ENCODE peak calls at places on chromosomes 11 and 22, in seven cellular contexts. One of them, this sample, is unnamed.

GRCh38 chr22:31661851-31662667 is at the start of gene PISD:
- DNase-seq in A172: peak
- DNase-seq in MV-4-11: peak
- DNase-seq in kidney tubule cell: peak
- DNase-seq in occipital lobe: peak
- DNase-seq in colonic mucosa: peak
- DNase-seq in left ventricle myocardium superior: peak
- DNase-seq in this sample: peak

GRCh38 chr11:2142762-2143202 is 3.6 kb upstream of the IGF2 start:
- DNase-seq in A172: peak
- DNase-seq in MV-4-11: no peak
- DNase-seq in kidney tubule cell: peak
- DNase-seq in occipital lobe: no peak
- DNase-seq in colonic mucosa: no peak
- DNase-seq in left ventricle myocardium superior: no peak
- DNase-seq in this sample: peak

GRCh38 chr11:63508009-63508408 is 2.1 kb downstream of the LGALS12 start:
- DNase-seq in A172: peak
- DNase-seq in MV-4-11: peak
- DNase-seq in kidney tubule cell: peak
- DNase-seq in occipital lobe: peak
- DNase-seq in colonic mucosa: peak
- DNase-seq in left ventricle myocardium superior: peak
- DNase-seq in this sample: no peak

GRCh38 chr11:77167791-77168190 is 39.7 kb downstream of the MYO7A start:
- DNase-seq in A172: no peak
- DNase-seq in MV-4-11: no peak
- DNase-seq in kidney tubule cell: no peak
- DNase-seq in occipital lobe: no peak
- DNase-seq in colonic mucosa: no peak
- DNase-seq in left ventricle myocardium superior: peak
- DNase-seq in this sample: no peak

GRCh38 chr22:27372969-27373670 is 428.4 kb downstream of the MN1 start:
- DNase-seq in A172: no peak
- DNase-seq in MV-4-11: no peak
- DNase-seq in kidney tubule cell: peak
- DNase-seq in occipital lobe: no peak
- DNase-seq in colonic mucosa: peak
- DNase-seq in left ventricle myocardium superior: no peak
- DNase-seq in this sample: no peak

GRCh38 chr11:100403817-100404216 is 283.3 kb upstream of the ARHGAP42 start:
- DNase-seq in A172: peak
- DNase-seq in MV-4-11: no peak
- DNase-seq in kidney tubule cell: no peak
- DNase-seq in occipital lobe: no peak
- DNase-seq in colonic mucosa: no peak
- DNase-seq in left ventricle myocardium superior: no peak
- DNase-seq in this sample: peak

GRCh38 chr11:20004856-20005255 is 155.4 kb downstream of the DBX1 start:
- DNase-seq in A172: no peak
- DNase-seq in MV-4-11: no peak
- DNase-seq in kidney tubule cell: no peak
- DNase-seq in occipital lobe: no peak
- DNase-seq in colonic mucosa: no peak
- DNase-seq in left ventricle myocardium superior: no peak
- DNase-seq in this sample: no peak

GRCh38 chr11:111911563-111912401 is at the start of gene CRYAB:
- DNase-seq in A172: peak
- DNase-seq in MV-4-11: no peak
- DNase-seq in kidney tubule cell: peak
- DNase-seq in occipital lobe: peak
- DNase-seq in colonic mucosa: peak
- DNase-seq in left ventricle myocardium superior: peak
- DNase-seq in this sample: peak

GRCh38 chr11:34996958-34997357 is 80.5 kb downstream of the PDHX start:
- DNase-seq in A172: no peak
- DNase-seq in MV-4-11: peak
- DNase-seq in kidney tubule cell: no peak
- DNase-seq in occipital lobe: no peak
- DNase-seq in colonic mucosa: no peak
- DNase-seq in left ventricle myocardium superior: no peak
- DNase-seq in this sample: no peak

GRCh38 chr11:93236741-93237675 is 39.2 kb upstream of the SLC36A4 start:
- DNase-seq in A172: peak
- DNase-seq in MV-4-11: peak
- DNase-seq in kidney tubule cell: peak
- DNase-seq in occipital lobe: no peak
- DNase-seq in colonic mucosa: peak
- DNase-seq in left ventricle myocardium superior: no peak
- DNase-seq in this sample: peak

GRCh38 chr11:45616802-45617549 is 48.4 kb downstream of the CHST1 start:
- DNase-seq in A172: no peak
- DNase-seq in MV-4-11: no peak
- DNase-seq in kidney tubule cell: no peak
- DNase-seq in occipital lobe: no peak
- DNase-seq in colonic mucosa: no peak
- DNase-seq in left ventricle myocardium superior: no peak
- DNase-seq in this sample: no peak

GRCh38 chr22:39287076-39287743 is 32.2 kb downstream of the RPL3 start:
- DNase-seq in A172: no peak
- DNase-seq in MV-4-11: peak
- DNase-seq in kidney tubule cell: peak
- DNase-seq in occipital lobe: no peak
- DNase-seq in colonic mucosa: no peak
- DNase-seq in left ventricle myocardium superior: peak
- DNase-seq in this sample: peak

GRCh38 chr22:39748877-39749276 is 144.7 kb downstream of the ENTHD1 start:
- DNase-seq in A172: peak
- DNase-seq in MV-4-11: no peak
- DNase-seq in kidney tubule cell: no peak
- DNase-seq in occipital lobe: no peak
- DNase-seq in colonic mucosa: no peak
- DNase-seq in left ventricle myocardium superior: no peak
- DNase-seq in this sample: no peak

GRCh38 chr11:66967670-66968425 is 7.3 kb upstream of the C11orf86 start:
- DNase-seq in A172: peak
- DNase-seq in MV-4-11: no peak
- DNase-seq in kidney tubule cell: peak
- DNase-seq in occipital lobe: no peak
- DNase-seq in colonic mucosa: peak
- DNase-seq in left ventricle myocardium superior: peak
- DNase-seq in this sample: no peak

This sample was measured in kidney glomerular epithelial cell.